ENCODE peak calls at places on chromosomes 3 and 15, in four cellular contexts. One of them, this sample, is unnamed.

GRCh38 chr15:23690450-23690852 is 3.3 kb upstream of the NDN start:
- DNase-seq in neural progenitor cell: peak
- DNase-seq in progenitor cell of endocrine pancreas: peak
- DNase-seq in left colon: peak
- DNase-seq in this sample: no peak

GRCh38 chr3:175605851-175606250 is 746.7 kb downstream of the NAALADL2 start:
- DNase-seq in neural progenitor cell: peak
- DNase-seq in progenitor cell of endocrine pancreas: no peak
- DNase-seq in left colon: no peak
- DNase-seq in this sample: no peak

GRCh38 chr15:74505837-74506514 is 35.0 kb upstream of the ARID3B start:
- DNase-seq in neural progenitor cell: no peak
- DNase-seq in progenitor cell of endocrine pancreas: no peak
- DNase-seq in left colon: no peak
- DNase-seq in this sample: no peak

GRCh38 chr15:77026501-77027110 is 31.7 kb downstream of the PSTPIP1 start:
- DNase-seq in neural progenitor cell: no peak
- DNase-seq in progenitor cell of endocrine pancreas: peak
- DNase-seq in left colon: peak
- DNase-seq in this sample: peak

GRCh38 chr3:156465222-156465621 is 89.7 kb downstream of the SSR3 start:
- DNase-seq in neural progenitor cell: no peak
- DNase-seq in progenitor cell of endocrine pancreas: no peak
- DNase-seq in left colon: no peak
- DNase-seq in this sample: no peak

GRCh38 chr3:30553641-30554316 is 52.6 kb upstream of the TGFBR2 start:
- DNase-seq in neural progenitor cell: no peak
- DNase-seq in progenitor cell of endocrine pancreas: no peak
- DNase-seq in left colon: no peak
- DNase-seq in this sample: no peak

GRCh38 chr3:155228636-155229035 is 64.8 kb downstream of the STRIT1 start:
- DNase-seq in neural progenitor cell: no peak
- DNase-seq in progenitor cell of endocrine pancreas: no peak
- DNase-seq in left colon: no peak
- DNase-seq in this sample: no peak

GRCh38 chr15:88900982-88901418 is 5.7 kb upstream of the HAPLN3 start:
- DNase-seq in neural progenitor cell: no peak
- DNase-seq in progenitor cell of endocrine pancreas: no peak
- DNase-seq in left colon: no peak
- DNase-seq in this sample: no peak

GRCh38 chr15:39251413-39252197 is 329.3 kb upstream of the THBS1 start:
- DNase-seq in neural progenitor cell: no peak
- DNase-seq in progenitor cell of endocrine pancreas: no peak
- DNase-seq in left colon: no peak
- DNase-seq in this sample: no peak

GRCh38 chr3:16299746-16300145 is 34.7 kb downstream of the OXNAD1 start:
- DNase-seq in neural progenitor cell: no peak
- DNase-seq in progenitor cell of endocrine pancreas: no peak
- DNase-seq in left colon: no peak
- DNase-seq in this sample: no peak

GRCh38 chr3:197949767-197950660 is at the start of gene RPL35A:
- DNase-seq in neural progenitor cell: peak
- DNase-seq in progenitor cell of endocrine pancreas: peak
- DNase-seq in left colon: peak
- DNase-seq in this sample: peak

GRCh38 chr15:76285241-76285825 is 25.9 kb downstream of the ETFA start:
- DNase-seq in neural progenitor cell: no peak
- DNase-seq in progenitor cell of endocrine pancreas: no peak
- DNase-seq in left colon: no peak
- DNase-seq in this sample: no peak

GRCh38 chr3:15159501-15160136 is 46.4 kb upstream of the CAPN7 start:
- DNase-seq in neural progenitor cell: no peak
- DNase-seq in progenitor cell of endocrine pancreas: no peak
- DNase-seq in left colon: no peak
- DNase-seq in this sample: no peak

GRCh38 chr15:22895465-22896190 is 57.2 kb downstream of the NIPA2 start:
- DNase-seq in neural progenitor cell: no peak
- DNase-seq in progenitor cell of endocrine pancreas: no peak
- DNase-seq in left colon: peak
- DNase-seq in this sample: no peak

GRCh38 chr15:69539316-69539715 is 86.7 kb downstream of the RPLP1 start:
- DNase-seq in neural progenitor cell: no peak
- DNase-seq in progenitor cell of endocrine pancreas: no peak
- DNase-seq in left colon: no peak
- DNase-seq in this sample: no peak

GRCh38 chr3:8563146-8563545 is 61.5 kb downstream of the LMCD1 start:
- DNase-seq in neural progenitor cell: peak
- DNase-seq in progenitor cell of endocrine pancreas: no peak
- DNase-seq in left colon: no peak
- DNase-seq in this sample: no peak

GRCh38 chr3:196948442-196949365 is 6.4 kb upstream of the NCBP2 start:
- DNase-seq in neural progenitor cell: peak
- DNase-seq in progenitor cell of endocrine pancreas: no peak
- DNase-seq in left colon: peak
- DNase-seq in this sample: no peak

GRCh38 chr3:96267577-96267976 is 546.8 kb upstream of the EPHA6 start:
- DNase-seq in neural progenitor cell: no peak
- DNase-seq in progenitor cell of endocrine pancreas: no peak
- DNase-seq in left colon: no peak
- DNase-seq in this sample: no peak

GRCh38 chr15:31472636-31473383 is 146.2 kb downstream of the KLF13 start:
- DNase-seq in neural progenitor cell: no peak
- DNase-seq in progenitor cell of endocrine pancreas: no peak
- DNase-seq in left colon: peak
- DNase-seq in this sample: no peak

GRCh38 chr3:161266731-161267150 is 45.6 kb downstream of the NMD3 start:
- DNase-seq in neural progenitor cell: no peak
- DNase-seq in progenitor cell of endocrine pancreas: no peak
- DNase-seq in left colon: no peak
- DNase-seq in this sample: no peak

GRCh38 chr3:94099311-94099710 is 36.5 kb downstream of the NSUN3 start:
- DNase-seq in neural progenitor cell: no peak
- DNase-seq in progenitor cell of endocrine pancreas: no peak
- DNase-seq in left colon: no peak
- DNase-seq in this sample: no peak

GRCh38 chr15:57084178-57084577 is 165.7 kb downstream of the TCF12 start:
- DNase-seq in neural progenitor cell: no peak
- DNase-seq in progenitor cell of endocrine pancreas: no peak
- DNase-seq in left colon: no peak
- DNase-seq in this sample: no peak